ENCODE peak calls at places on chromosomes 1 and 21, in nine cellular contexts. T, W, U, M, O, Q, Y, Z and E are unnamed samples.

GRCh38 chr1:177306019-177306415 is 135.3 kb downstream of the BRINP2 start:
- DNase-seq in T (no peak), W (no peak), U (no peak), M (no peak), O (no peak), Q (no peak), Y (no peak), Z (no peak), E (no peak)

GRCh38 chr1:58084266-58084665 is 462.3 kb downstream of the OMA1 start:
- DNase-seq in T (no peak), W (no peak), U (no peak), M (peak), O (no peak), Q (no peak), Y (peak), Z (no peak), E (no peak)

GRCh38 chr1:226657788-226658537 is 81.1 kb downstream of the ITPKB start:
- DNase-seq in T (no peak), W (no peak), U (no peak), M (peak), O (no peak), Q (no peak), Y (no peak), Z (no peak), E (no peak)

GRCh38 chr1:27575861-27576331 is 28.0 kb downstream of the AHDC1 start:
- DNase-seq in T (no peak), W (no peak), U (peak), M (peak), O (peak), Q (peak), Y (no peak), Z (no peak), E (no peak)

GRCh38 chr1:240258910-240259309 is 167.2 kb downstream of the FMN2 start:
- DNase-seq in T (no peak), W (no peak), U (no peak), M (peak), O (no peak), Q (no peak), Y (no peak), Z (peak), E (peak)

GRCh38 chr1:48869116-48869893 is 92.6 kb upstream of the BEND5 start:
- DNase-seq in T (no peak), W (no peak), U (no peak), M (peak), O (no peak), Q (no peak), Y (no peak), Z (peak), E (no peak)

GRCh38 chr1:17642169-17642568 is 102.7 kb downstream of the ARHGEF10L start:
- DNase-seq in T (no peak), W (no peak), U (no peak), M (no peak), O (no peak), Q (no peak), Y (no peak), Z (no peak), E (no peak)

GRCh38 chr1:87202922-87203655 is 125.6 kb upstream of the LMO4 start:
- DNase-seq in T (no peak), W (no peak), U (no peak), M (no peak), O (no peak), Q (no peak), Y (no peak), Z (no peak), E (no peak)

GRCh38 chr1:55718758-55719671 is 503.9 kb upstream of the USP24 start:
- DNase-seq in T (no peak), W (no peak), U (peak), M (peak), O (peak), Q (peak), Y (peak), Z (peak), E (peak)

GRCh38 chr1:213995603-213996002 is 7.8 kb downstream of the PROX1 start:
- DNase-seq in T (no peak), W (no peak), U (no peak), M (no peak), O (no peak), Q (no peak), Y (no peak), Z (no peak), E (no peak)

GRCh38 chr21:29092102-29092959 is 18.9 kb upstream of the CCT8 start:
- DNase-seq in T (no peak), W (no peak), U (no peak), M (peak), O (no peak), Q (no peak), Y (peak), Z (no peak), E (no peak)

GRCh38 chr21:32578107-32578691 is 7.1 kb downstream of the TCP10L start:
- DNase-seq in T (no peak), W (no peak), U (no peak), M (peak), O (no peak), Q (no peak), Y (no peak), Z (no peak), E (no peak)

GRCh38 chr1:92837062-92837461 is 5.2 kb downstream of the RPL5 start:
- DNase-seq in T (no peak), W (no peak), U (no peak), M (no peak), O (no peak), Q (no peak), Y (no peak), Z (no peak), E (no peak)

GRCh38 chr1:234355782-234356510 is 17.3 kb upstream of the COA6 start:
- DNase-seq in T (no peak), W (no peak), U (no peak), M (no peak), O (no peak), Q (no peak), Y (no peak), Z (no peak), E (no peak)

GRCh38 chr1:161676958-161677689 is 14.2 kb downstream of the FCGR2B start:
- DNase-seq in T (no peak), W (no peak), U (no peak), M (no peak), O (peak), Q (no peak), Y (no peak), Z (no peak), E (peak)

GRCh38 chr1:114756949-114757454 is 782 bp downstream of the CSDE1 start:
- DNase-seq in T (no peak), W (no peak), U (peak), M (peak), O (peak), Q (peak), Y (no peak), Z (no peak), E (peak)

GRCh38 chr1:172477216-172477615 is 33.3 kb upstream of the PIGC start:
- DNase-seq in T (no peak), W (no peak), U (no peak), M (peak), O (no peak), Q (no peak), Y (no peak), Z (no peak), E (no peak)

GRCh38 chr1:200081151-200081981 is 53.9 kb downstream of the NR5A2 start:
- DNase-seq in T (no peak), W (no peak), U (no peak), M (no peak), O (no peak), Q (no peak), Y (no peak), Z (no peak), E (no peak)

GRCh38 chr1:171081220-171081993 is 9.3 kb upstream of the FMO3 start:
- DNase-seq in T (no peak), W (no peak), U (no peak), M (peak), O (no peak), Q (no peak), Y (peak), Z (peak), E (peak)

GRCh38 chr1:7298749-7299151 is 472.3 kb upstream of the VAMP3 start:
- DNase-seq in T (no peak), W (no peak), U (no peak), M (peak), O (no peak), Q (no peak), Y (no peak), Z (no peak), E (no peak)

GRCh38 chr1:90708236-90708786 is 8.8 kb downstream of the BARHL2 start:
- DNase-seq in T (no peak), W (no peak), U (no peak), M (no peak), O (no peak), Q (no peak), Y (no peak), Z (no peak), E (no peak)

GRCh38 chr1:173097001-173097400 is 46.3 kb upstream of the TNFSF18 start:
- DNase-seq in T (no peak), W (no peak), U (no peak), M (no peak), O (no peak), Q (no peak), Y (no peak), Z (peak), E (no peak)

GRCh38 chr1:58183286-58183685 is 363.2 kb downstream of the OMA1 start:
- DNase-seq in T (no peak), W (no peak), U (no peak), M (no peak), O (no peak), Q (no peak), Y (no peak), Z (no peak), E (no peak)